ENCODE peak calls at places on chromosome 2, in ten cellular contexts. M is AG10803; T is fibroblast of pulmonary artery; R is kidney glomerular epithelial cell; K is kidney tubule cell; O is CD4-positive, CD25-positive, alpha-beta regulatory T cell; W is H7; Y is NCI-H1417; I is activated CD4-positive, alpha-beta T cell treated with anti-CD3 and anti-CD28 coated beads, Interleukin-2, amount 10 ng/mL, durations not matched to agents 7 days and 5 days; D is HEK293T. E is an unnamed sample.

GRCh38 chr2:67836861-67837260 is 225.9 kb downstream of the C1D start:
- DNase-seq in M (no peak), T (no peak), R (no peak), K (no peak), O (no peak), W (no peak), Y (no peak), I (no peak), D (no peak), E (no peak)

GRCh38 chr2:101340141-101340541 is 31.6 kb upstream of the RNF149 start:
- DNase-seq in M (peak; percentile 23), T (peak; percentile 33), R (no peak), K (no peak), O (no peak), W (no peak), Y (no peak), I (no peak), D (no peak), E (no peak)

GRCh38 chr2:151638188-151638933 is 95.9 kb downstream of the NEB start:
- DNase-seq in M (no peak), T (no peak), R (peak; percentile 10), K (peak; percentile 53), O (no peak), W (no peak), Y (no peak), I (peak; percentile 56), D (no peak), E (peak; percentile 4)

GRCh38 chr2:3662239-3662638 is 4.2 kb downstream of the ALLC start:
- DNase-seq in M (no peak), T (no peak), R (no peak), K (no peak), O (no peak), W (peak; percentile 62), Y (no peak), I (no peak), D (no peak), E (no peak)

GRCh38 chr2:175025233-175025632 is 20.1 kb upstream of the CHN1 start:
- DNase-seq in M (no peak), T (no peak), R (no peak), K (no peak), O (no peak), W (no peak), Y (no peak), I (no peak), D (no peak), E (no peak)

GRCh38 chr2:128406629-128407252 is 88.1 kb upstream of the HS6ST1 start:
- DNase-seq in M (no peak), T (no peak), R (no peak), K (no peak), O (no peak), W (no peak), Y (no peak), I (no peak), D (no peak), E (no peak)

GRCh38 chr2:191341436-191341835 is 96.2 kb downstream of the MYO1B start:
- DNase-seq in M (no peak), T (no peak), R (no peak), K (peak; percentile 26), O (no peak), W (no peak), Y (no peak), I (no peak), D (no peak), E (no peak)

GRCh38 chr2:42047488-42048317 is at the start of gene PKDCC:
- DNase-seq in M (peak; percentile 85), T (peak; percentile 86), R (peak; percentile 45), K (peak; percentile 63), O (no peak), W (peak; percentile 99), Y (peak; percentile 52), I (peak; percentile 21), D (peak; percentile 90), E (no peak)

GRCh38 chr2:72919414-72920316 is 2.3 kb downstream of the EMX1 start:
- DNase-seq in M (no peak), T (no peak), R (no peak), K (no peak), O (no peak), W (peak; percentile 86), Y (no peak), I (no peak), D (no peak), E (no peak)

GRCh38 chr2:163697846-163698637 is 37.8 kb downstream of the FIGN start:
- DNase-seq in M (no peak), T (no peak), R (no peak), K (no peak), O (no peak), W (no peak), Y (no peak), I (no peak), D (no peak), E (no peak)

GRCh38 chr2:25341753-25342371 is at the start of gene DNMT3A:
- DNase-seq in M (peak; percentile 60), T (peak; percentile 66), R (peak; percentile 21), K (peak; percentile 68), O (peak; percentile 47), W (peak; percentile 95), Y (peak; percentile 60), I (peak; percentile 64), D (peak; percentile 72), E (no peak)

GRCh38 chr2:219446101-219446504 is 11.5 kb downstream of the SPEG start:
- DNase-seq in M (peak; percentile 71), T (peak; percentile 72), R (no peak), K (peak; percentile 45), O (no peak), W (peak; percentile 88), Y (no peak), I (no peak), D (no peak), E (no peak)

GRCh38 chr2:202023198-202023903 is 10.3 kb upstream of the FZD7 start:
- DNase-seq in M (no peak), T (no peak), R (no peak), K (no peak), O (no peak), W (peak; percentile 78), Y (peak; percentile 83), I (no peak), D (no peak), E (no peak)

GRCh38 chr2:201432551-201433388 is 18.5 kb downstream of the TRAK2 start:
- DNase-seq in M (peak; percentile 91), T (peak; percentile 29), R (no peak), K (no peak), O (no peak), W (no peak), Y (no peak), I (no peak), D (no peak), E (no peak)

GRCh38 chr2:166593403-166593802 is 99.4 kb upstream of the SCN7A start:
- DNase-seq in M (peak; percentile 51), T (peak; percentile 67), R (peak; percentile 31), K (peak; percentile 81), O (no peak), W (no peak), Y (no peak), I (no peak), D (no peak), E (no peak)

GRCh38 chr2:22903616-22904015 is 481.4 kb upstream of the KLHL29 start:
- DNase-seq in M (no peak), T (no peak), R (peak; percentile 68), K (peak; percentile 86), O (no peak), W (no peak), Y (no peak), I (no peak), D (no peak), E (no peak)

GRCh38 chr2:164873096-164873670 is 31.6 kb upstream of the COBLL1 start:
- DNase-seq in M (no peak), T (no peak), R (no peak), K (peak; percentile 20), O (no peak), W (no peak), Y (no peak), I (no peak), D (no peak), E (no peak)

GRCh38 chr2:235191933-235192332 is 240.1 kb downstream of the SH3BP4 start:
- DNase-seq in M (peak; percentile 31), T (peak; percentile 23), R (no peak), K (no peak), O (no peak), W (no peak), Y (no peak), I (no peak), D (no peak), E (no peak)

GRCh38 chr2:6896930-6897759 is 19.6 kb downstream of the RSAD2 start:
- DNase-seq in M (peak; percentile 47), T (peak; percentile 66), R (peak; percentile 12), K (peak; percentile 37), O (no peak), W (peak; percentile 18), Y (peak; percentile 68), I (no peak), D (peak; percentile 18), E (no peak)

GRCh38 chr2:133264951-133265949 is 303.0 kb downstream of the NCKAP5 start:
- DNase-seq in M (no peak), T (no peak), R (no peak), K (no peak), O (no peak), W (peak; percentile 61), Y (peak; percentile 14), I (no peak), D (peak; percentile 8), E (no peak)

GRCh38 chr2:176658708-176659107 is 389.5 kb downstream of the MTX2 start:
- DNase-seq in M (no peak), T (no peak), R (no peak), K (no peak), O (no peak), W (no peak), Y (no peak), I (no peak), D (no peak), E (no peak)

GRCh38 chr2:19667085-19667484 is 234.7 kb downstream of the TTC32 start:
- DNase-seq in M (peak; percentile 54), T (peak; percentile 78), R (peak; percentile 36), K (peak; percentile 45), O (no peak), W (no peak), Y (no peak), I (no peak), D (no peak), E (no peak)

GRCh38 chr2:47187124-47187523 is 32.0 kb upstream of the STPG4 start:
- DNase-seq in M (no peak), T (no peak), R (no peak), K (no peak), O (no peak), W (no peak), Y (no peak), I (no peak), D (no peak), E (no peak)

GRCh38 chr2:226831266-226831665 is 4.6 kb upstream of the RHBDD1 start:
- DNase-seq in M (peak; percentile 19), T (no peak), R (no peak), K (no peak), O (no peak), W (no peak), Y (no peak), I (no peak), D (no peak), E (no peak)

GRCh38 chr2:200025717-200026116 is 70.3 kb downstream of the MAIP1 start:
- DNase-seq in M (no peak), T (peak; percentile 1), R (no peak), K (peak; percentile 16), O (no peak), W (no peak), Y (no peak), I (no peak), D (no peak), E (no peak)

GRCh38 chr2:232485757-232486557 is 1.7 kb downstream of the ECEL1 start:
- DNase-seq in M (no peak), T (no peak), R (no peak), K (no peak), O (no peak), W (peak; percentile 83), Y (no peak), I (no peak), D (no peak), E (no peak)

GRCh38 chr2:30361751-30362394 is 85.2 kb upstream of the LCLAT1 start:
- DNase-seq in M (no peak), T (no peak), R (peak; percentile 96), K (peak; percentile 95), O (no peak), W (no peak), Y (peak; percentile 24), I (no peak), D (no peak), E (no peak)